ENCODE peak calls at places on chromosomes 1 and 21, in seven cellular contexts. One of them, this sample, is unnamed.

GRCh38 chr21:22575165-22575584 is 1577.0 kb downstream of the NCAM2 start:
- DNase-seq in brain microvascular endothelial cell: no peak
- DNase-seq in NB4: peak; percentile 50
- DNase-seq in heart right ventricle: no peak
- DNase-seq in left ventricle myocardium inferior: no peak
- DNase-seq in CD4-positive, alpha-beta memory T cell: no peak
- DNase-seq in GM12865: no peak
- DNase-seq in this sample: peak; percentile 37

GRCh38 chr1:184753608-184754478 is 815 bp downstream of the EDEM3 start:
- DNase-seq in brain microvascular endothelial cell: peak; percentile 8
- DNase-seq in NB4: peak; percentile 73
- DNase-seq in heart right ventricle: peak; percentile 46
- DNase-seq in left ventricle myocardium inferior: peak; percentile 39
- DNase-seq in CD4-positive, alpha-beta memory T cell: peak; percentile 11
- DNase-seq in GM12865: peak; percentile 64
- DNase-seq in this sample: peak; percentile 35

GRCh38 chr1:90944006-90944405 is 77.8 kb downstream of the ZNF644 start:
- DNase-seq in brain microvascular endothelial cell: no peak
- DNase-seq in NB4: no peak
- DNase-seq in heart right ventricle: no peak
- DNase-seq in left ventricle myocardium inferior: no peak
- DNase-seq in CD4-positive, alpha-beta memory T cell: no peak
- DNase-seq in GM12865: no peak
- DNase-seq in this sample: no peak

GRCh38 chr1:214513394-214513793 is 38.0 kb downstream of the PTPN14 start:
- DNase-seq in brain microvascular endothelial cell: no peak
- DNase-seq in NB4: no peak
- DNase-seq in heart right ventricle: no peak
- DNase-seq in left ventricle myocardium inferior: no peak
- DNase-seq in CD4-positive, alpha-beta memory T cell: no peak
- DNase-seq in GM12865: no peak
- DNase-seq in this sample: no peak

GRCh38 chr1:156025873-156026272 is 5.1 kb upstream of the SSR2 start:
- DNase-seq in brain microvascular endothelial cell: peak; percentile 62
- DNase-seq in NB4: peak; percentile 36
- DNase-seq in heart right ventricle: no peak
- DNase-seq in left ventricle myocardium inferior: no peak
- DNase-seq in CD4-positive, alpha-beta memory T cell: no peak
- DNase-seq in GM12865: peak; percentile 57
- DNase-seq in this sample: peak; percentile 17

GRCh38 chr1:163063131-163064059 is 5.8 kb upstream of the RGS4 start:
- DNase-seq in brain microvascular endothelial cell: no peak
- DNase-seq in NB4: no peak
- DNase-seq in heart right ventricle: no peak
- DNase-seq in left ventricle myocardium inferior: no peak
- DNase-seq in CD4-positive, alpha-beta memory T cell: no peak
- DNase-seq in GM12865: no peak
- DNase-seq in this sample: no peak

GRCh38 chr1:200960948-200961340 is 62.6 kb downstream of the KIF21B start:
- DNase-seq in brain microvascular endothelial cell: no peak
- DNase-seq in NB4: no peak
- DNase-seq in heart right ventricle: no peak
- DNase-seq in left ventricle myocardium inferior: no peak
- DNase-seq in CD4-positive, alpha-beta memory T cell: no peak
- DNase-seq in GM12865: no peak
- DNase-seq in this sample: no peak

GRCh38 chr1:209248649-209249279 is 334.8 kb upstream of the CAMK1G start:
- DNase-seq in brain microvascular endothelial cell: peak; percentile 73
- DNase-seq in NB4: peak; percentile 62
- DNase-seq in heart right ventricle: no peak
- DNase-seq in left ventricle myocardium inferior: no peak
- DNase-seq in CD4-positive, alpha-beta memory T cell: peak; percentile 26
- DNase-seq in GM12865: peak; percentile 78
- DNase-seq in this sample: peak; percentile 73

GRCh38 chr1:183052861-183053260 is 29.6 kb downstream of the LAMC1 start:
- DNase-seq in brain microvascular endothelial cell: no peak
- DNase-seq in NB4: no peak
- DNase-seq in heart right ventricle: no peak
- DNase-seq in left ventricle myocardium inferior: no peak
- DNase-seq in CD4-positive, alpha-beta memory T cell: no peak
- DNase-seq in GM12865: no peak
- DNase-seq in this sample: no peak

GRCh38 chr1:108747128-108747827 is 804 bp downstream of the STXBP3 start:
- DNase-seq in brain microvascular endothelial cell: peak; percentile 91
- DNase-seq in NB4: peak; percentile 82
- DNase-seq in heart right ventricle: peak; percentile 67
- DNase-seq in left ventricle myocardium inferior: peak; percentile 71
- DNase-seq in CD4-positive, alpha-beta memory T cell: peak; percentile 30
- DNase-seq in GM12865: peak; percentile 66
- DNase-seq in this sample: peak; percentile 37

GRCh38 chr1:108746382-108747127 is at the start of gene STXBP3:
- DNase-seq in brain microvascular endothelial cell: peak; percentile 95
- DNase-seq in NB4: peak; percentile 96
- DNase-seq in heart right ventricle: peak; percentile 100
- DNase-seq in left ventricle myocardium inferior: peak; percentile 98
- DNase-seq in CD4-positive, alpha-beta memory T cell: peak; percentile 99
- DNase-seq in GM12865: peak; percentile 99
- DNase-seq in this sample: peak; percentile 96

GRCh38 chr1:108745980-108746381 is 493 bp upstream of the STXBP3 start:
- DNase-seq in brain microvascular endothelial cell: no peak
- DNase-seq in NB4: no peak
- DNase-seq in heart right ventricle: no peak
- DNase-seq in left ventricle myocardium inferior: no peak
- DNase-seq in CD4-positive, alpha-beta memory T cell: no peak
- DNase-seq in GM12865: no peak
- DNase-seq in this sample: no peak

GRCh38 chr1:108749081-108749480 is 2.6 kb downstream of the STXBP3 start:
- DNase-seq in brain microvascular endothelial cell: no peak
- DNase-seq in NB4: no peak
- DNase-seq in heart right ventricle: no peak
- DNase-seq in left ventricle myocardium inferior: no peak
- DNase-seq in CD4-positive, alpha-beta memory T cell: no peak
- DNase-seq in GM12865: no peak
- DNase-seq in this sample: no peak

DNA sequence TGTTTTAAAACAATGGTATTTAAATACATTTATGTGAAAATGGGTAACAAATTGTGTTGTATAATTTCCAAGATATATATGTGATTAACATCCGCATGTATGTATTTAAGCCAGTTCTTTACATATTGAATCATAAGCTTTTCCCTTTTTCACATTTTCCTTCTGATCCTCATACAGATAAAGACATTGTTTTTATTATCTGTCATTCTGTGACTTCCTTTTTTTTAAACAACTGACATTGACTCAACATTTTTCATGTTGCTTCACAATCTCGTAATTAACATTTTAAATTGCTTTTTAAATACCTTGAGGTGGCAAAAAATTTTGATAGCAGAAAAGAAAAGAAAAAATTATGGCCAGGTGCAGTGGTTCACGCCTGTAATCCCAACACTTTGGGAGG is 1.4 kb downstream of the STXBP3 start:
- DNase-seq in brain microvascular endothelial cell: no peak
- DNase-seq in NB4: peak; percentile 30
- DNase-seq in heart right ventricle: no peak
- DNase-seq in left ventricle myocardium inferior: no peak
- DNase-seq in CD4-positive, alpha-beta memory T cell: no peak
- DNase-seq in GM12865: no peak
- DNase-seq in this sample: no peak
- H3K4me3 ChIP-seq in brain microvascular endothelial cell: no peak overlapping the region
- H3K4me3 ChIP-seq in NB4: peak overlapping the region; percentile 82
- H3K4me3 ChIP-seq in heart right ventricle: peak overlapping the region; percentile 86
- H3K4me3 ChIP-seq in left ventricle myocardium inferior: peak overlapping the region; percentile 90
- H3K4me3 ChIP-seq in CD4-positive, alpha-beta memory T cell: no peak overlapping the region
- H3K4me3 ChIP-seq in GM12865: peak overlapping the region; percentile 66
- H3K4me3 ChIP-seq in this sample: no peak overlapping the region

GRCh38 chr1:94820918-94821317 is 761 bp downstream of the SLC44A3 start:
- DNase-seq in brain microvascular endothelial cell: no peak
- DNase-seq in NB4: no peak
- DNase-seq in heart right ventricle: no peak
- DNase-seq in left ventricle myocardium inferior: no peak
- DNase-seq in CD4-positive, alpha-beta memory T cell: no peak
- DNase-seq in GM12865: no peak
- DNase-seq in this sample: no peak

GRCh38 chr1:94823116-94823515 is 3.0 kb downstream of the SLC44A3 start:
- DNase-seq in brain microvascular endothelial cell: no peak
- DNase-seq in NB4: no peak
- DNase-seq in heart right ventricle: no peak
- DNase-seq in left ventricle myocardium inferior: no peak
- DNase-seq in CD4-positive, alpha-beta memory T cell: no peak
- DNase-seq in GM12865: no peak
- DNase-seq in this sample: no peak

GRCh38 chr1:94819584-94819944 is 593 bp upstream of the SLC44A3 start:
- DNase-seq in brain microvascular endothelial cell: no peak
- DNase-seq in NB4: no peak
- DNase-seq in heart right ventricle: no peak
- DNase-seq in left ventricle myocardium inferior: no peak
- DNase-seq in CD4-positive, alpha-beta memory T cell: no peak
- DNase-seq in GM12865: no peak
- DNase-seq in this sample: no peak

GRCh38 chr1:94819945-94820746 is at the start of gene SLC44A3:
- DNase-seq in brain microvascular endothelial cell: no peak
- DNase-seq in NB4: peak; percentile 69
- DNase-seq in heart right ventricle: peak; percentile 54
- DNase-seq in left ventricle myocardium inferior: peak; percentile 45
- DNase-seq in CD4-positive, alpha-beta memory T cell: no peak
- DNase-seq in GM12865: peak; percentile 4
- DNase-seq in this sample: no peak

DNA sequence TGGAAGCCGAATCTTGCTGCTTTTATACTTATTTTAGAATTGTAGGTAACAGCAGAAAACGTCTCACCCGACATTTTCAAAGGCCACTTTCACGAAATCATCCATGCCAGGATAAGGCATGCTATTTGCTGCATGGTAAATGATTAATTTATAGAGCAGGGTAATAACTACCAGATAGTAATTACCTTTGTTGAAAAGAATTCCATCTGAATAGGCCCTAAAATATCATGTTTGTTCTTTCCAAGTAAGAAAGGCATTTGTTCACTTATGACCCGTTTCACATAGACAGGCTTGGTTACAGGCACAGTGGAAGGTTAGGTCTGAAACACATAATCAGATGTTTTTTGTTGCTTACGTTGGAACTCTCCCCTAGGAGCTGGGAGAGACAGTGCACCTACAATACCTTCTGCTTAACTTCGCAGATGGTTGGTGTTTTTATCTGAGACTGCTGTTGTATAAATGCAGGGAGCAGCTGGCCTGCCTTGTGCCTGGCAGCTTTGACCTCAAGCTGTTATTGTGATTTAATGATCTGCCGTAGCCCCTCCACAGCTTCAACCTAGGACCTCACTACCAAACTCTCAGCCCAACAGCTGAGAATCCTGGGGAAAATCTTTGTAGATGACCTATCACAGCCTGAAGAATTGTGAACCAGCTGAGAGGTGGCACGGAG is 1.6 kb downstream of the SLC44A3 start:
- DNase-seq in brain microvascular endothelial cell: no peak
- DNase-seq in NB4: no peak
- DNase-seq in heart right ventricle: no peak
- DNase-seq in left ventricle myocardium inferior: no peak
- DNase-seq in CD4-positive, alpha-beta memory T cell: no peak
- DNase-seq in GM12865: no peak
- DNase-seq in this sample: no peak
- H3K4me3 ChIP-seq in brain microvascular endothelial cell: no peak overlapping the region
- H3K4me3 ChIP-seq in NB4: no peak overlapping the region
- H3K4me3 ChIP-seq in heart right ventricle: no peak overlapping the region
- H3K4me3 ChIP-seq in left ventricle myocardium inferior: no peak overlapping the region
- H3K4me3 ChIP-seq in CD4-positive, alpha-beta memory T cell: no peak overlapping the region
- H3K4me3 ChIP-seq in GM12865: no peak overlapping the region
- H3K4me3 ChIP-seq in this sample: no peak overlapping the region

GRCh38 chr1:110034451-110035235 is at the start of gene STRIP1:
- DNase-seq in brain microvascular endothelial cell: peak; percentile 97
- DNase-seq in NB4: peak; percentile 97
- DNase-seq in heart right ventricle: peak; percentile 91
- DNase-seq in left ventricle myocardium inferior: peak; percentile 90
- DNase-seq in CD4-positive, alpha-beta memory T cell: peak; percentile 94
- DNase-seq in GM12865: peak; percentile 97
- DNase-seq in this sample: peak; percentile 97

GRCh38 chr1:110033421-110033820 is 1.0 kb upstream of the STRIP1 start:
- DNase-seq in brain microvascular endothelial cell: no peak
- DNase-seq in NB4: peak; percentile 61
- DNase-seq in heart right ventricle: no peak
- DNase-seq in left ventricle myocardium inferior: no peak
- DNase-seq in CD4-positive, alpha-beta memory T cell: no peak
- DNase-seq in GM12865: no peak
- DNase-seq in this sample: no peak

GRCh38 chr1:110035236-110035752 is 870 bp downstream of the STRIP1 start:
- DNase-seq in brain microvascular endothelial cell: peak; percentile 37
- DNase-seq in NB4: no peak
- DNase-seq in heart right ventricle: no peak
- DNase-seq in left ventricle myocardium inferior: no peak
- DNase-seq in CD4-positive, alpha-beta memory T cell: no peak
- DNase-seq in GM12865: no peak
- DNase-seq in this sample: no peak

GRCh38 chr1:110032327-110032726 is 2.1 kb upstream of the STRIP1 start:
- DNase-seq in brain microvascular endothelial cell: no peak
- DNase-seq in NB4: no peak
- DNase-seq in heart right ventricle: no peak
- DNase-seq in left ventricle myocardium inferior: no peak
- DNase-seq in CD4-positive, alpha-beta memory T cell: no peak
- DNase-seq in GM12865: no peak
- DNase-seq in this sample: no peak

GRCh38 chr1:110034040-110034450 is 379 bp upstream of the STRIP1 start:
- DNase-seq in brain microvascular endothelial cell: no peak
- DNase-seq in NB4: no peak
- DNase-seq in heart right ventricle: no peak
- DNase-seq in left ventricle myocardium inferior: no peak
- DNase-seq in CD4-positive, alpha-beta memory T cell: no peak
- DNase-seq in GM12865: no peak
- DNase-seq in this sample: no peak
- H3K4me3 ChIP-seq in brain microvascular endothelial cell: peak overlapping the region; percentile 68
- H3K4me3 ChIP-seq in NB4: peak overlapping the region; percentile 92
- H3K4me3 ChIP-seq in heart right ventricle: peak overlapping the region; percentile 95
- H3K4me3 ChIP-seq in left ventricle myocardium inferior: peak overlapping the region; percentile 98
- H3K4me3 ChIP-seq in CD4-positive, alpha-beta memory T cell: peak overlapping the region; percentile 44
- H3K4me3 ChIP-seq in GM12865: peak overlapping the region; percentile 72
- H3K4me3 ChIP-seq in this sample: peak overlapping the region; percentile 65

DNA sequence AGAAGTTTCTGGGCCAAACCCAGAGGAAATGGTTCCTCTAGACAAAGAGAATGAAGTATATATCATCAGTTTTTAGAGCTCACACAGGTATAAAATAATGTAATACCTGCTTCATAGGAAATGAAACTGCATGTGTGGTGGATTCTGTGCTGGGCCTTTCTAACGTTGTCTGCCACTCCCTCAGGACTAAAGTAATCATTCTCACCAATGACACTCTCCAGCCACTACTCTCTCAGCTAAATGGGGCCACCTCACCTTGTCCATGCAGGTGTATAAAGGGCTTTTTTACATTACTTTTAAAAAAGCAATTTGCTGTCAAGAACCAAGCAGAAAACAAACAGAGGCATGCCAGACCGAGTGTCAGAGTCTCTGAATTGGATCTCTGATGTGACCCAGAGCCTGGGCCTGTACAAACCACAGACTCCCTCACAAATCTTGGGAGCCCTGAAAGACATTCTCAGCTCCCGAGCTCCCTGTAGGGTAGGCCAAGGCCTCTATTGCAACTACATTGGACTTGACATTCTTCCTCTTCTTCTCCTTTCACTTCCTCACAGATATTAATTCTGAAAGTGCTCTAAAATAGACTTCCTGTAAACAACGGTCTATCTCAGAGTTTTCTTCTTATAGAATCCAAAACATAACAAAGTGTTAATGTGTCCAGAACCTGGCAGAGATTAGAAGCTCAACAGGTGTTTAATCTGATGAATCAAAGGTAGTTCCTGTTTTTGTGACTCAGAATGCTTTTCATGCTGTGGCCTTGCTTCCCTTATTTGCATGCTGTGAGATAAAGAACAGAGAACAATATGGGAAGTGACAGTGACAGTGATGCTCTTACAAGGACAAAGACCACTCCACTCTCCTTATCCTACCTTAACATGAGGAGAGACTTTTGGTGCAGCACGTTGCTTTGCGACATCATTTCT is 8.6 kb downstream of the AIM2 start:
- DNase-seq in brain microvascular endothelial cell: no peak
- DNase-seq in NB4: peak; percentile 75
- DNase-seq in heart right ventricle: no peak
- DNase-seq in left ventricle myocardium inferior: no peak
- DNase-seq in CD4-positive, alpha-beta memory T cell: peak; percentile 28
- DNase-seq in GM12865: peak; percentile 88
- DNase-seq in this sample: peak; percentile 34
- H3K4me3 ChIP-seq in brain microvascular endothelial cell: no peak overlapping the region
- H3K4me3 ChIP-seq in NB4: no peak overlapping the region
- H3K4me3 ChIP-seq in heart right ventricle: no peak overlapping the region
- H3K4me3 ChIP-seq in left ventricle myocardium inferior: no peak overlapping the region
- H3K4me3 ChIP-seq in CD4-positive, alpha-beta memory T cell: no peak overlapping the region
- H3K4me3 ChIP-seq in GM12865: no peak overlapping the region
- H3K4me3 ChIP-seq in this sample: no peak overlapping the region

This sample was measured in Jurkat, Clone E6-1.